ENCODE peak calls at places on chromosomes 11 and 22, in six cellular contexts. H is stimulated activated CD4-positive, alpha-beta T cell treated with anti-CD3 and anti-CD28 coated beads, Interleukin-1b, Interleukin-23, amount 100 ng/mL, for 24 hours; P is HT-29; W is HTR-8/SVneo; A is hepatic stellate cell; X is endothelial cell of umbilical vein. Z is an unnamed sample.

GRCh38 chr11:73204711-73205121 is 13.4 kb upstream of the P2RY2 start:
- DNase-seq in W (no peak), X (no peak), P (no peak), H (no peak), A (no peak), Z (no peak)

GRCh38 chr11:116852261-116853125 is 15.1 kb upstream of the APOA1 start:
- DNase-seq in P (peak), A (peak), X (peak), H (no peak), W (peak), Z (peak)

GRCh38 chr11:34558673-34559072 is 45.1 kb upstream of the ELF5 start:
- DNase-seq in H (no peak), P (no peak), X (no peak), A (no peak), W (no peak), Z (no peak)

GRCh38 chr11:72069787-72070251 is 10.5 kb downstream of the NUMA1 start:
- DNase-seq in H (no peak), P (peak), W (peak), A (peak), X (peak), Z (peak)

GRCh38 chr11:75691804-75692203 is 23.0 kb upstream of the MAP6 start:
- DNase-seq in H (no peak), P (no peak), X (no peak), A (no peak), W (no peak), Z (no peak)

GRCh38 chr11:92642146-92642919 is 327.1 kb upstream of the MTNR1B start:
- DNase-seq in P (no peak), X (no peak), A (no peak), W (no peak), H (no peak), Z (no peak)

GRCh38 chr11:82547163-82547560 is 186.5 kb downstream of the FAM181B start:
- DNase-seq in A (no peak), P (no peak), H (no peak), X (no peak), W (no peak), Z (no peak)

GRCh38 chr11:34819740-34820482 is 96.3 kb downstream of the APIP start:
- DNase-seq in P (no peak), H (no peak), W (no peak), X (no peak), A (no peak), Z (no peak)

GRCh38 chr11:45724145-45724544 is 58.7 kb upstream of the CHST1 start:
- DNase-seq in W (no peak), X (no peak), H (no peak), A (no peak), P (no peak), Z (no peak)

GRCh38 chr11:123585206-123585605 is 69.2 kb downstream of the SCN3B start:
- DNase-seq in P (peak), H (no peak), A (no peak), W (no peak), X (peak), Z (no peak)

GRCh38 chr11:100328626-100329340 is 358.3 kb upstream of the ARHGAP42 start:
- DNase-seq in A (no peak), X (no peak), H (no peak), W (peak), P (peak), Z (no peak)

GRCh38 chr11:34363363-34364084 is 5.7 kb upstream of the ABTB2 start:
- DNase-seq in P (no peak), A (no peak), H (no peak), W (no peak), X (no peak), Z (no peak)

GRCh38 chr11:75705541-75705940 is 12.1 kb upstream of the MOGAT2 start:
- DNase-seq in P (no peak), X (no peak), H (no peak), W (no peak), A (no peak), Z (no peak)

GRCh38 chr22:49658902-49659280 is 168.8 kb downstream of the BRD1 start:
- DNase-seq in A (no peak), H (no peak), X (no peak), P (no peak), W (no peak), Z (no peak)

GRCh38 chr11:42976636-42977217 is 335.1 kb upstream of the API5 start:
- DNase-seq in H (no peak), P (no peak), A (no peak), X (no peak), W (no peak), Z (no peak)

GRCh38 chr22:36385491-36386350 is 2.0 kb downstream of the MYH9 start:
- DNase-seq in P (peak), X (peak), H (no peak), W (no peak), A (no peak), Z (peak)

GRCh38 chr22:40791241-40791640 is 27.9 kb downstream of the SLC25A17 start:
- DNase-seq in H (no peak), A (no peak), W (no peak), X (peak), P (no peak), Z (peak)

GRCh38 chr11:122189259-122189658 is 73.2 kb upstream of the BLID start:
- DNase-seq in P (no peak), H (no peak), W (peak), A (no peak), X (peak), Z (peak)

GRCh38 chr11:74731301-74732094 is at the start of gene CHRDL2:
- DNase-seq in P (no peak), W (no peak), H (no peak), A (peak), X (no peak), Z (no peak)

GRCh38 chr11:95762513-95762912 is 27.1 kb downstream of the FAM76B start:
- DNase-seq in A (no peak), H (no peak), X (no peak), W (no peak), P (no peak), Z (no peak)

GRCh38 chr11:70409437-70409836 is 11.1 kb downstream of the CTTN start:
- DNase-seq in X (no peak), A (no peak), H (no peak), P (no peak), W (no peak), Z (no peak)

GRCh38 chr11:126335463-126335760 is 20.1 kb upstream of the ST3GAL4 start:
- DNase-seq in A (no peak), P (no peak), W (no peak), H (no peak), X (no peak), Z (no peak)

GRCh38 chr11:48081151-48082010 is 101.0 kb downstream of the PTPRJ start:
- DNase-seq in W (no peak), P (no peak), H (no peak), X (peak), A (peak), Z (peak)

GRCh38 chr11:59614277-59615131 is 1.1 kb downstream of the OSBP start:
- DNase-seq in A (peak), P (no peak), H (no peak), X (peak), W (no peak), Z (no peak)

GRCh38 chr11:29282088-29282487 is 734.7 kb downstream of the KCNA4 start:
- DNase-seq in W (peak), A (peak), P (peak), H (no peak), X (peak), Z (peak)

GRCh38 chr11:72954860-72955259 is 140.6 kb downstream of the ATG16L2 start:
- DNase-seq in H (no peak), X (no peak), P (no peak), A (no peak), W (no peak), Z (no peak)

GRCh38 chr22:24164243-24164642 is 17.0 kb upstream of the SUSD2 start:
- DNase-seq in W (no peak), A (no peak), X (no peak), H (no peak), P (no peak), Z (no peak)

GRCh38 chr11:118841469-118842222 is 42.0 kb upstream of the CXCR5 start:
- DNase-seq in X (no peak), H (no peak), A (no peak), W (no peak), P (no peak), Z (no peak)

GRCh38 chr11:108872781-108873291 is 208.0 kb downstream of the DDX10 start:
- DNase-seq in A (no peak), W (no peak), H (no peak), P (no peak), X (peak), Z (no peak)

GRCh38 chr11:8698917-8699441 is 16.4 kb downstream of the RPL27A start:
- DNase-seq in P (peak), X (no peak), W (no peak), A (no peak), H (no peak), Z (no peak)

GRCh38 chr22:41966607-41967240 is 2.5 kb upstream of the SEPTIN3 start:
- DNase-seq in A (peak), X (peak), H (no peak), W (peak), P (peak), Z (peak)

GRCh38 chr11:104736503-104736902 is 161.8 kb downstream of the CASP12 start:
- DNase-seq in H (no peak), W (no peak), A (no peak), P (no peak), X (peak), Z (no peak)

GRCh38 chr22:48889209-48889830 is 938.4 kb downstream of the BRD1 start:
- DNase-seq in H (no peak), P (no peak), W (no peak), X (no peak), A (no peak), Z (no peak)

GRCh38 chr22:27377501-27377900 is 424.1 kb downstream of the MN1 start:
- DNase-seq in H (no peak), A (no peak), W (no peak), P (no peak), X (no peak), Z (no peak)

GRCh38 chr11:62726156-62727006 is 876 bp downstream of the HNRNPUL2 start:
- DNase-seq in W (no peak), P (peak), A (no peak), X (peak), H (no peak), Z (no peak)

GRCh38 chr11:65435330-65435931 is 12.8 kb downstream of the NEAT1 start:
- DNase-seq in H (no peak), P (peak), A (no peak), W (no peak), X (no peak), Z (no peak)

GRCh38 chr11:19220903-19221682 is 19.3 kb upstream of the CSRP3 start:
- DNase-seq in W (no peak), P (no peak), X (peak), H (no peak), A (no peak), Z (no peak)

GRCh38 chr22:32775957-32776356 is 25.5 kb upstream of the TIMP3 start:
- DNase-seq in W (no peak), P (peak), H (no peak), A (no peak), X (no peak), Z (no peak)

GRCh38 chr11:67400942-67401494 is 640 bp downstream of the PPP1CA start:
- DNase-seq in A (no peak), W (no peak), X (no peak), H (no peak), P (no peak), Z (no peak)